ENCODE peak calls at places on chromosomes 2 and 18, in six cellular contexts. Q is neuronal stem cell, D is IMR-90, Z is H9, E is mesendoderm, I is H1. R is an unnamed sample.
A peak's percentile ranks its signal among the peaks of the same experiment; 100 is the strongest.

GRCh38 chr2:232495292-232495691 is 7.7 kb upstream of the ECEL1 start:
- DNase-seq in Q (no peak), D (no peak), Z (no peak), E (no peak), I (no peak), R (no peak)

GRCh38 chr2:145168091-145168490 is 648.2 kb upstream of the ZEB2 start:
- DNase-seq in Q (no peak), D (no peak), Z (no peak), E (no peak), I (no peak), R (no peak)

GRCh38 chr2:218881744-218882462 is 1.3 kb downstream of the WNT10A start:
- DNase-seq in Q (no peak), D (no peak), Z (no peak), E (no peak), I (no peak), R (no peak)

GRCh38 chr2:238489896-238490295 is 63.2 kb downstream of the ASB1 start:
- DNase-seq in Q (no peak), D (no peak), Z (no peak), E (no peak), I (no peak), R (no peak)

GRCh38 chr2:37809525-37809924 is 115.6 kb upstream of the RMDN2 start:
- DNase-seq in Q (no peak), D (peak; percentile 65), Z (no peak), E (peak; percentile 44), I (no peak), R (peak; percentile 58)

GRCh38 chr2:167335627-167336026 is 447.3 kb downstream of the XIRP2 start:
- DNase-seq in Q (no peak), D (peak; percentile 71), Z (no peak), E (peak; percentile 9), I (no peak), R (no peak)

GRCh38 chr2:43133708-43134570 is 92.5 kb downstream of the ZFP36L2 start:
- DNase-seq in Q (no peak), D (no peak), Z (no peak), E (no peak), I (no peak), R (no peak)

GRCh38 chr18:78402440-78402839 is 577.2 kb upstream of the SALL3 start:
- DNase-seq in Q (no peak), D (no peak), Z (no peak), E (no peak), I (no peak), R (no peak)

GRCh38 chr2:186308347-186308746 is 177.7 kb upstream of the ZC3H15 start:
- DNase-seq in Q (no peak), D (peak; percentile 18), Z (no peak), E (peak; percentile 64), I (no peak), R (peak; percentile 33)

GRCh38 chr2:197435598-197436435 is 989 bp upstream of the SF3B1 start:
- DNase-seq in Q (no peak), D (no peak), Z (no peak), E (no peak), I (no peak), R (no peak)

GRCh38 chr2:241123816-241124536 is 21.9 kb upstream of the MTERF4 start:
- DNase-seq in Q (no peak), D (no peak), Z (no peak), E (no peak), I (no peak), R (no peak)

GRCh38 chr2:9178110-9178904 is 28.3 kb upstream of the ASAP2 start:
- DNase-seq in Q (no peak), D (no peak), Z (no peak), E (peak; percentile 94), I (no peak), R (no peak)

GRCh38 chr2:97739893-97740245 is 26.5 kb downstream of the ZAP70 start:
- DNase-seq in Q (no peak), D (no peak), Z (no peak), E (no peak), I (no peak), R (no peak)

GRCh38 chr2:240960963-240961876 is 37.2 kb upstream of the SNED1 start:
- DNase-seq in Q (no peak), D (no peak), Z (peak; percentile 19), E (no peak), I (no peak), R (peak; percentile 70)

GRCh38 chr2:39618736-39619135 is 47.0 kb upstream of the TMEM178A start:
- DNase-seq in Q (no peak), D (no peak), Z (no peak), E (peak; percentile 64), I (no peak), R (no peak)

GRCh38 chr2:96856776-96857673 is 791 bp downstream of the ANKRD39 start:
- DNase-seq in Q (no peak), D (no peak), Z (peak; percentile 58), E (peak; percentile 54), I (peak; percentile 73), R (peak; percentile 38)

GRCh38 chr18:53819174-53819573 is 405.3 kb downstream of the MBD2 start:
- DNase-seq in Q (no peak), D (no peak), Z (no peak), E (no peak), I (no peak), R (no peak)

GRCh38 chr2:137493261-137493660 is 471.0 kb upstream of the HNMT start:
- DNase-seq in Q (no peak), D (no peak), Z (no peak), E (no peak), I (no peak), R (no peak)

GRCh38 chr2:106153781-106154180 is 40.3 kb downstream of the UXS1 start:
- DNase-seq in Q (no peak), D (no peak), Z (no peak), E (no peak), I (no peak), R (no peak)

GRCh38 chr2:69386376-69386775 is 651 bp downstream of the GFPT1 start:
- DNase-seq in Q (no peak), D (no peak), Z (no peak), E (no peak), I (peak; percentile 11), R (no peak)

GRCh38 chr2:15730545-15731212 is 139.0 kb downstream of the DDX1 start:
- DNase-seq in Q (no peak), D (peak; percentile 92), Z (no peak), E (peak; percentile 60), I (no peak), R (peak; percentile 97)

GRCh38 chr18:44691148-44691925 is 10.6 kb downstream of the SETBP1 start:
- DNase-seq in Q (no peak), D (no peak), Z (no peak), E (no peak), I (no peak), R (no peak)
- H2BK15ac ChIP-seq in Q (no peak overlapping the region), D (no peak overlapping the region), Z (no peak overlapping the region), E (no peak overlapping the region), I (no peak overlapping the region), R (no peak overlapping the region)

DNA sequence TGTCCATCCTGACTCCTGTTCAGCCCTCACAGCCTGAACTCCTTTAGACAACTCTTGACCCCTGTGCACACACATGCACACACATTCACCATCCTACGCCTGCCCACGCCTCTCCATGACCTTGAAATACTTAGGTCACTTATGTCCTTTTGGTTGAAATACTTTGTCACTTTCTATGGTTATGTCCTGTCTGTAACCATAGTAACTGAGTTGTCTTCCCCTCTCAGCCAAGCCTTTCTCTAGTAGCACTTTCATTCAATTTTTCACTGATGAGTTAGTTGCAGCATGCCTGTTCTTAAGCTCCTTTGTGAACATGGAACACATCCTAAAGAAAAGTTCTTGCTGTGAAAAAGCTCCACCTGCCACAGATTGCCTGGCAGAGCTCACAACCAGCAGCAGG is 225.7 kb downstream of the SEPTIN10 start:
- DNase-seq in Q (no peak), D (no peak), Z (no peak), E (no peak), I (no peak), R (no peak)
- H2BK15ac ChIP-seq in Q (no peak overlapping the region), D (no peak overlapping the region), Z (no peak overlapping the region), E (no peak overlapping the region), I (no peak overlapping the region), R (no peak overlapping the region)

GRCh38 chr2:123258864-123259263 is 766.2 kb upstream of the CNTNAP5 start:
- DNase-seq in Q (no peak), D (no peak), Z (no peak), E (peak; percentile 58), I (no peak), R (no peak)
- H2BK15ac ChIP-seq in Q (no peak overlapping the region), D (no peak overlapping the region), Z (no peak overlapping the region), E (no peak overlapping the region), I (no peak overlapping the region), R (no peak overlapping the region)

DNA sequence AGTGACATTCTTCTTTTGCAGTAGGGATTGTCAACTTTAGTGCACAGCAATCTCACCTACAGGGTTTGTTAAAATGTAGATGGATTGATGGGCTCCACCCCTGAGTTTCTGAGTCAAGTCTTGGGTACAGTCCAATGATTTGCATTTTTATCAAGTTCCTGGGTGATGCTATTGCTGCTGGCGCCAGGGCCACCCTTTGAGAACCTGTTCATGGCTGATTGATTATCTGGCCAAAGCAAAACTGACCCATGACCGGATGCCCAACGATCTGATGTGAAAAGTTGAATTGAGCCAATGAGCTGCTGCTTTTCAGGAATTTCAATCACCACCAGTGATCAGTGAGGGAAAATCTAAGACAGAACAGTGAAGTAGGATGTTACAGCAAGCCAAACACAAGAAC is 675.3 kb downstream of the TMEM182 start:
- DNase-seq in Q (no peak), D (no peak), Z (no peak), E (no peak), I (no peak), R (no peak)
- H2BK15ac ChIP-seq in Q (no peak overlapping the region), D (no peak overlapping the region), Z (no peak overlapping the region), E (no peak overlapping the region), I (no peak overlapping the region), R (no peak overlapping the region)

DNA sequence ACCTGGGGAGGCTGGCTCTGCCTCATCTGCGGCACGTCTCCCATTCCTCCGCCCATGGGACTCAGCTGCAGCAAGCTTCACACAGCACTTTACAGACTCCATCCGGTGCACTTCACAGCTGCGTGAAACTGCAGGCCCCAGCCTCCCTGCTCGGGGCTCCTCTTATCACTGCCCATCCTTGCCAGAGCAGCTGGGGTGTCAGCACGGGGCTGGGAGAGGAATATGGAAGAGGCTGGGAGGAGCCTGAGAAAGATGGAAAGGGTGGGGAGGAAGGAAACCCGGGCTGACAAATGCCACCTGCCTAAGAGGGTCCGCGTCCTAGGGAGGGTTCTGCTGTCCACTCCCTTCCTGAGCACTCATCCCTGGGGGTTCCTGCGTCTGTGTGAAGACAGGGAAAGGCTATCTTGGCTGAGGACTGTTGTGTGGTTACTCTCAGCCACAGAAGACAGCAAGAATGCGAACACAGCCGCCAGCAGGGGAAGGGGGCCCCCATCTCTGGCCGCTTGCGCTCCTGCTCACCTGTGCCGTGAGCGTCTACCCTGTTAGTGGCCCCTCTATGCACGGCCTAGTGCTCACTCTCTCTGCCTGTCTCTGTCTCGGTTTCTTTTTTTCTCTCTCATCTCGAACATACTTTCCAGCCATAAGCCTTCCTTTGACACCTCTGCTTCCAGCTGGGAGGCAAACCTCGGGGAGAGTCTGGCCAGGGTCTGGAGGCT is 206.9 kb upstream of the APCDD1 start:
- DNase-seq in Q (no peak), D (no peak), Z (no peak), E (peak; percentile 51), I (no peak), R (no peak)
- H2BK15ac ChIP-seq in Q (no peak overlapping the region), D (no peak overlapping the region), Z (no peak overlapping the region), E (no peak overlapping the region), I (no peak overlapping the region), R (peak overlapping the region; percentile 62)

GRCh38 chr2:64796926-64797325 is 143.2 kb upstream of the SERTAD2 start:
- DNase-seq in Q (no peak), D (no peak), Z (no peak), E (no peak), I (no peak), R (no peak)
- H2BK15ac ChIP-seq in Q (no peak overlapping the region), D (no peak overlapping the region), Z (no peak overlapping the region), E (no peak overlapping the region), I (no peak overlapping the region), R (no peak overlapping the region)